ENCODE peak calls at places on chromosomes 6 and 20, in nine cellular contexts. H, C, B, K, P, Q, O, U and F are unnamed samples.

GRCh38 chr20:21397341-21398108 is at the start of gene NKX2-4:
- DNase-seq in H (no peak), B (no peak), P (peak), C (no peak), Q (no peak), K (no peak), U (no peak), O (peak), F (no peak)

GRCh38 chr6:164414695-164415094 is 894.7 kb downstream of the C6orf118 start:
- DNase-seq in H (no peak), Q (no peak), K (no peak), B (no peak), U (no peak), O (no peak), C (no peak), P (no peak), F (no peak)

GRCh38 chr6:21593927-21594421 is 423 bp downstream of the SOX4 start:
- DNase-seq in O (no peak), C (peak), B (no peak), U (peak), Q (no peak), P (peak), H (peak), K (peak), F (peak)

GRCh38 chr20:46955601-46956556 is 61.2 kb downstream of the EYA2 start:
- DNase-seq in Q (no peak), B (no peak), C (no peak), P (no peak), O (no peak), H (no peak), K (no peak), U (no peak), F (no peak)

GRCh38 chr6:16523550-16524379 is 237.5 kb downstream of the ATXN1 start:
- DNase-seq in K (no peak), U (no peak), C (peak), P (no peak), Q (no peak), H (no peak), B (no peak), O (no peak), F (no peak)

GRCh38 chr20:10133532-10133931 is 85.1 kb upstream of the SNAP25 start:
- DNase-seq in B (no peak), U (no peak), O (no peak), C (no peak), K (no peak), P (no peak), H (no peak), Q (no peak), F (no peak)

GRCh38 chr6:34568341-34568680 is 12.2 kb upstream of the SPDEF start:
- DNase-seq in H (no peak), C (peak), K (no peak), B (no peak), Q (no peak), P (no peak), O (no peak), U (peak), F (no peak)

GRCh38 chr6:692356-692851 is 535 bp downstream of the EXOC2 start:
- DNase-seq in B (peak), C (peak), O (peak), Q (peak), P (peak), H (peak), K (peak), U (peak), F (peak)

GRCh38 chr20:63081351-63081750 is 74.6 kb upstream of the BHLHE23 start:
- DNase-seq in K (no peak), B (peak), U (no peak), Q (no peak), C (no peak), P (no peak), H (no peak), O (no peak), F (no peak)

GRCh38 chr20:8394308-8394945 is 262.4 kb downstream of the PLCB1 start:
- DNase-seq in O (peak), C (peak), H (no peak), B (no peak), P (no peak), K (no peak), U (no peak), Q (no peak), F (no peak)

GRCh38 chr6:133062077-133062476 is 179.1 kb upstream of the EYA4 start:
- DNase-seq in Q (no peak), B (no peak), P (no peak), C (peak), H (no peak), O (no peak), U (no peak), K (no peak), F (no peak)

GRCh38 chr20:60365063-60365640 is 406.9 kb downstream of the CDH26 start:
- DNase-seq in H (no peak), C (no peak), K (no peak), P (no peak), B (no peak), Q (no peak), U (peak), O (no peak), F (peak)
- TF ChIP-seq CTCF in H (no peak), C (no peak), K (no peak), P (peak), B (no peak), Q (no peak), U (no peak), O (no peak), F (peak)

GRCh38 chr6:54050750-54051149 is 60.5 kb upstream of the MLIP start:
- DNase-seq in O (no peak), U (no peak), K (no peak), C (no peak), Q (no peak), P (no peak), H (no peak), B (no peak), F (no peak)

GRCh38 chr6:54043360-54043759 is 67.9 kb upstream of the MLIP start:
- DNase-seq in Q (no peak), U (no peak), P (no peak), B (no peak), H (no peak), C (no peak), O (no peak), K (no peak), F (no peak)

GRCh38 chr6:54053893-54054391 is 57.3 kb upstream of the MLIP start:
- DNase-seq in P (no peak), B (peak), H (peak), C (peak), O (no peak), Q (no peak), K (no peak), U (peak), F (peak)

DNA sequence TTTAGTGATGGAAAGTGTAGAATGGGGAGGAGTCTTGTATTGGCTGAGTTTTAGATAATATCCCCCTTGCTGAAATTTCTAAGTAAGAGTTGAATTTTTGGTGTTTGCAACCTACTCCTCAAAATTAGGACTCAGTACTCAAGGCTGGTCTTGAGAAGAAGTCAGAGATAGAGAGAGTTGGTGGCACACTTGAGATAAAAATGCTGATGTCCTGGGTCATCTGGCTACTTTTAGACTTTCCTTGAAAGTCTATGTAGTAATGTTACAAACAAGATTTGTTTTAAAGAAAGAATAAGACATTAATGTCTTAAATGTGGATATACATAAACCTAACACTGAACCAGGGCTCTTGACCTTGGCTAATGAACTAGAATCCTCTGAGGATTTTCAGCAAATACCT is 62.5 kb upstream of the MLIP start:
- DNase-seq in O (no peak), B (no peak), C (no peak), P (no peak), K (no peak), U (no peak), H (no peak), Q (no peak), F (no peak)
- TF ChIP-seq CTCF in O (no peak), B (no peak), C (no peak), P (no peak), K (no peak), U (no peak), H (no peak), Q (no peak), F (no peak)

DNA sequence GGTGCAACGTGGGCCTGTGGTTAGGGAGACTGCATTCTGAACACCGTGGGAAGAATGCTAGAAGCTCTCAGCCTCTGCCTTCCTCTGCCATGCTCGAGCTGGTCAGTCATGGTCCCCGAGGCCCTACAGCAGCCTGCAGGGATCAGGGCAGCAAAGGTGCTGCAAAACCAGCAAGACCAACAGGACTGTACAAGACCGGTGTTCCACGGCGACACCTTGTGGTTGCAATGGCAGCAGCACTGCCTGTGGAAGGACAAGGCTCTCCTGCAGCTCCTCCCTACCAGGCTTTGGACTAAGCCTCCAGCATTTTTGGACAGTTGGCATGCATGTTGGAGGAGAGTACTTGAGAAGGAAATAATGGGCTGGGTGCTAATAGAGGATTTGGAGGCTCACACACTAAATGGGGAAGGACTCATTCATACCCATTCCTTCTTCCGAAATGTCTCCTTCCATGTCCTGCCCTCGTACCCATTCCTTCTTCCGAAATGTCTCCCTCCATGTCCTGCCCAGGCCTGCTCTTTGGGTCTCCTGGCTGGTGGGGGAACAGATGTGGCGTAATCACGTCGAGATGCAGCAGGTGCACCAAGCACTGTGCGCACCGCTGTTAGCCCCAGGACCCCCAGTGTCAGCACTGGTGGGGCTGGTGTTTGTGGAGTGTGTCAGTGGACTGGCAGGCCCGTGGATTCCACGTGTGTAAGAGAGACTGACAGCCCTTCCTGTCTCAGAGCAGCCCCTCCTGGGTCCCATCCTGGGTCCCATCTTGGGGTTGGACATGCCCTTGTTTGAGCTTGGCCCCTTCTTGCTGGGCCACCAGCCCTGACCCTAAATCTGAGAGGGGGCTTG is 18.6 kb upstream of the MYT1 start:
- DNase-seq in O (no peak), P (peak), H (peak), K (no peak), C (no peak), Q (no peak), B (peak), U (no peak), F (peak)
- TF ChIP-seq CTCF in O (no peak), P (peak), H (no peak), K (no peak), C (peak), Q (no peak), B (no peak), U (peak), F (peak)

GRCh38 chr6:37635319-37635718 is 62.4 kb downstream of the MDGA1 start:
- DNase-seq in H (no peak), C (no peak), K (no peak), O (no peak), B (no peak), Q (no peak), P (no peak), U (no peak), F (no peak)

GRCh38 chr6:37636112-37636511 is 61.6 kb downstream of the MDGA1 start:
- DNase-seq in B (no peak), U (no peak), H (no peak), C (no peak), P (no peak), K (no peak), Q (no peak), O (no peak), F (peak)

GRCh38 chr6:37638414-37639079 is 59.1 kb downstream of the MDGA1 start:
- DNase-seq in Q (no peak), O (no peak), C (peak), P (no peak), H (no peak), K (no peak), B (no peak), U (no peak), F (no peak)

GRCh38 chr6:37636801-37637561 is 60.7 kb downstream of the MDGA1 start:
- DNase-seq in U (no peak), O (no peak), C (no peak), Q (no peak), K (no peak), H (no peak), B (no peak), P (no peak), F (no peak)

DNA sequence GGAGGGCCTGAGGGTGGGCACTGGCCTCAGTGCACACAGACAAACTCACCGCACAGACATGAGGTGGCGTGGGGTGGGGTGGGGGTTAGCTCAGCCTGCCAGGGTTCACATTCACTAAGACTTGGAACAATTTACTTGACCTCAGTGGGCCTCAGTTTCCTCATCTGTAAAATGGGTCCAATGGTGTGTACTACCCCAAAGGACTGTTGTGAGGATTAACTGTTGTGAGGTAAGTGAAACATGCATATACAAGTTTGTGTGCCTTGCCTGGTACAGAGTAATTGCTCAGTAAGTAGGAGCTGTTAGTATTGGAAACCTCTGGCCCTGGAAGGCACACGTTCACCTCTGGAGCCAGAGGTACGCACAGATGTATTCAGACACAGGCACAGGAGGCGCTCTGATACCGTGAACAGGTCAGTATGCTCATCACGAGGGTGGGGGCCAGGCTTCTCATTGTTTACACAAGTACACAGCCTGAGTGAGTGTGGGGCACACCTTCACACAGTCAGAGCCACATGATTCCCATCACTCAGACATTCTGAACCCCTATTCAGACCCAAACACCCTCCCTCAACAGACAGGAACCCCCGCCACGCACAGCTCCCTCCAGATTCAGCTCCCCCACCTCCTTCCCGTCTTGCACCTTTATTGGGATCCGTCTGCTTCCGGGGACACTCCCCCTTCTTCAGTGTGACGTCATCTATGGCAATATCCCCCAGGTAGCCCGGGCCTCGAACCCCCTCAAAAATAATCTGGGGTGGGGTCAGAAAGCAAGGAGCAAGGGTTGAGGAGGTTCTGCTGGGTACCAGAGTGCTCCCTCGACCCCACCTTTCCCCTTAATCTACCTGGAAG is 59.9 kb downstream of the MDGA1 start:
- DNase-seq in B (no peak), Q (no peak), U (no peak), C (no peak), O (no peak), H (no peak), P (no peak), K (no peak), F (no peak)
- TF ChIP-seq CTCF in B (no peak), Q (no peak), U (no peak), C (no peak), O (no peak), H (no peak), P (no peak), K (no peak), F (no peak)

DNA sequence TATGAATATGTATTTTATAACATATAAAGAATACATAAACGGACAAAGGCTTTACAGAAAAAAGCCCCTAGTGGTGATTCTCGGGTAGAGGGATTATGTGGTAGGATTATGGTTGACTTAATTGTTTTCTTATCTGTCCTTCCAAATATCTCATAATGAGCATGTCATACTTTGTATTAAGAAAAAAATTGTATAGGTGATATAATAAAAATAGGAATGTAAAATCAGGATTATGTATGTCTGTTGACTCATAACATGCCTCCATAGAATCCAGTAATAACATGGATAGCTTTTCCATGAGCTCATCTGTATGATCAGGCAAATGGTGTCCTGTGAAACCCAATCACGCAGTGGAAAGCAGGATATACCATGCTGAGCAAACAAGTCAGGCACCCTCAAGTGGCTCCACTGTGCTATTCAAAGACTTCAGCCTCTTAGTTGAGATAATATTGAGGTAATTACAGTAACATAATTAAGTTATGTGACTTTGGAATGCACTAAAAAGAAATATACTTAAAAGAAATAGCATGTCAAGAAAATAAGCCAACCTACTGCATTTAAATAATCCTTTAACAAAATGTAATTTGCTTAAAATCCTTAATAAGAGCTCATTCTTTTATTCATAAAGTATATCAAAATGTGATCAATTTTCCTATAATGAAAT is 39.6 kb upstream of the PRELID3B start:
- DNase-seq in H (no peak), P (no peak), K (no peak), Q (no peak), C (no peak), O (no peak), B (no peak), U (no peak), F (no peak)
- TF ChIP-seq CTCF in H (peak), P (no peak), K (peak), Q (peak), C (peak), O (no peak), B (peak), U (peak), F (peak)

GRCh38 chr6:97067045-97067444 is 142.5 kb downstream of the KLHL32 start:
- DNase-seq in P (no peak), O (no peak), Q (no peak), H (no peak), B (no peak), C (no peak), K (no peak), U (no peak), F (no peak)
- TF ChIP-seq CTCF in P (no peak), O (no peak), Q (no peak), H (no peak), B (no peak), C (no peak), K (no peak), U (no peak), F (no peak)

GRCh38 chr6:53154794-53155193 is 6.2 kb upstream of the GCM1 start:
- DNase-seq in H (no peak), B (no peak), P (no peak), K (no peak), Q (no peak), C (no peak), U (no peak), O (no peak), F (no peak)

GRCh38 chr6:53152576-53152975 is 3.9 kb upstream of the GCM1 start:
- DNase-seq in Q (no peak), U (no peak), K (no peak), O (no peak), C (no peak), B (no peak), H (no peak), P (no peak), F (no peak)

GRCh38 chr6:53148684-53149083 is at the start of gene GCM1:
- DNase-seq in B (no peak), H (no peak), P (no peak), O (no peak), U (no peak), K (no peak), Q (no peak), C (no peak), F (peak)

GRCh38 chr6:53154071-53154470 is 5.4 kb upstream of the GCM1 start:
- DNase-seq in C (no peak), H (no peak), O (no peak), B (no peak), U (no peak), Q (no peak), K (no peak), P (no peak), F (no peak)

DNA sequence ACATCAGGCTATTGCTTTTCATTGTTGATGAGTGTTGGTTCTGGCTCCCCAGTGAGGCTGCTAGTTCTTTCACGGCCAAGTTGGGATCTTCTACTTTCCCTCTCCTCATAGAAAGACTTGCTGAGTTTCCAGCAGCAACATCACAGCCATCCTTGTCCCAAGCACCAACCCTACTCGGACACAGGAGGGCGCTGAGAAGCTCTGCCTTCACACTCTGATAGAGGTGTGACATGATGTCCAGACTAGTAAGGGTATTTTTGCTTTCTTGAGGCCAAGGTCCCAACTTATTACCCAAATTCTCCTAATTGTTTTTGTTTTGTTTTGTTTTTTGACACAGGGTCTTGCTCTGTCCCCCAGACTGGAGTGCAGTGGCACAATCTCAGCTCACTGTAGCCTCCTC is 3.0 kb upstream of the GCM1 start:
- DNase-seq in U (no peak), C (no peak), Q (no peak), P (peak), B (no peak), K (no peak), H (no peak), O (peak), F (no peak)
- TF ChIP-seq CTCF in U (no peak), C (peak), Q (no peak), P (peak), B (no peak), K (no peak), H (no peak), O (peak), F (peak)